ENCODE peak calls at places on chromosomes 12 and 14, in ten cellular contexts. E, P, Q, F, N, Y, O, D, J and S are unnamed samples.

GRCh38 chr14:95877633-95878032 is 1.0 kb downstream of the TUNAR start:
- DNase-seq in P (no peak), F (no peak), E (no peak), Q (no peak), Y (no peak), O (no peak), N (no peak), D (no peak), J (no peak), S (no peak)

GRCh38 chr14:101363880-101364391 is 197.4 kb upstream of the DIO3 start:
- DNase-seq in P (peak), F (no peak), Y (no peak), D (no peak), O (no peak), E (no peak), J (no peak), Q (no peak), N (no peak), S (no peak)

GRCh38 chr12:93737457-93738198 is 60.5 kb downstream of the CRADD start:
- DNase-seq in E (no peak), O (no peak), P (no peak), Y (no peak), F (no peak), Q (no peak), D (no peak), N (no peak), J (no peak), S (no peak)

GRCh38 chr14:31207287-31207745 is 277 bp downstream of the HECTD1 start:
- DNase-seq in J (no peak), D (no peak), N (no peak), Y (no peak), E (no peak), F (peak), O (peak), P (no peak), Q (no peak), S (no peak)

GRCh38 chr12:97229036-97229435 is 233.6 kb upstream of the RMST start:
- DNase-seq in E (no peak), N (no peak), O (no peak), P (no peak), D (no peak), F (no peak), J (no peak), Q (no peak), Y (no peak), S (no peak)

GRCh38 chr14:82045339-82045738 is 511.7 kb upstream of the SEL1L start:
- DNase-seq in F (no peak), J (no peak), O (no peak), P (no peak), Q (no peak), Y (no peak), D (no peak), N (no peak), E (no peak), S (no peak)

GRCh38 chr12:93990832-93991748 is 157.3 kb upstream of the PLXNC1 start:
- DNase-seq in N (peak), Q (peak), Y (no peak), P (peak), F (no peak), O (peak), J (peak), E (no peak), D (peak), S (no peak)

GRCh38 chr14:23562822-23563472 is 4.6 kb downstream of the AP1G2 start:
- DNase-seq in N (peak), F (no peak), P (no peak), D (no peak), Y (no peak), O (no peak), J (peak), E (peak), Q (peak), S (no peak)

GRCh38 chr12:113238309-113238708 is 17.0 kb downstream of the TPCN1 start:
- DNase-seq in O (no peak), D (no peak), N (no peak), Q (no peak), Y (no peak), J (peak), E (no peak), P (no peak), F (no peak), S (no peak)

GRCh38 chr14:69475194-69475818 is 9.2 kb upstream of the PLEKHD1 start:
- DNase-seq in Y (no peak), D (no peak), Q (no peak), O (no peak), P (no peak), F (no peak), E (no peak), N (no peak), J (no peak), S (no peak)

GRCh38 chr14:65255029-65255545 is 152.8 kb upstream of the MAX start:
- DNase-seq in F (no peak), J (no peak), Y (no peak), Q (no peak), O (no peak), N (no peak), E (no peak), P (no peak), D (no peak), S (no peak)

GRCh38 chr12:56079729-56080555 is at the start of gene ERBB3:
- DNase-seq in Y (no peak), P (peak), F (peak), D (peak), O (peak), J (peak), Q (peak), N (peak), E (peak), S (peak)

GRCh38 chr14:24990773-24991172 is 59.2 kb downstream of the STXBP6 start:
- DNase-seq in D (no peak), O (no peak), Q (no peak), E (no peak), F (no peak), N (no peak), Y (no peak), J (no peak), P (no peak), S (no peak)

GRCh38 chr14:60514378-60515243 is 5.7 kb downstream of the SIX6 start:
- DNase-seq in Q (no peak), J (peak), F (no peak), O (no peak), P (peak), E (no peak), N (peak), Y (no peak), D (no peak), S (peak)

GRCh38 chr14:91125271-91125661 is 11.4 kb downstream of the DGLUCY start:
- DNase-seq in D (no peak), Y (no peak), F (no peak), J (no peak), E (no peak), N (no peak), O (peak), Q (no peak), P (no peak), S (no peak)

GRCh38 chr14:79274641-79275366 is 936.5 kb downstream of the DIO2 start:
- DNase-seq in J (no peak), N (no peak), O (no peak), Y (no peak), P (no peak), F (no peak), Q (no peak), D (no peak), E (no peak), S (no peak)

GRCh38 chr14:101103321-101103901 is 199.9 kb upstream of the RTL1 start:
- DNase-seq in J (peak), N (no peak), O (no peak), E (no peak), F (no peak), Q (no peak), Y (no peak), D (no peak), P (no peak), S (peak)

GRCh38 chr12:68081561-68081960 is 78.0 kb downstream of the IFNG start:
- DNase-seq in F (no peak), N (no peak), E (no peak), D (no peak), J (no peak), Y (no peak), Q (no peak), P (no peak), O (no peak), S (no peak)

GRCh38 chr12:42237853-42238239 is 202 bp downstream of the YAF2 start:
- DNase-seq in E (no peak), O (no peak), F (no peak), P (no peak), J (no peak), Q (no peak), N (no peak), Y (no peak), D (no peak), S (no peak)

GRCh38 chr12:10771132-10771733 is 31.2 kb downstream of the TAS2R7 start:
- DNase-seq in F (no peak), N (no peak), Y (no peak), Q (no peak), D (no peak), E (peak), P (no peak), J (no peak), O (no peak), S (no peak)

GRCh38 chr14:26597136-26598080 is at the start of gene NOVA1:
- DNase-seq in Y (no peak), Q (peak), N (peak), O (peak), D (peak), E (no peak), F (peak), P (peak), J (peak), S (peak)

GRCh38 chr14:95685978-95686922 is at the start of gene TCL1B:
- DNase-seq in F (no peak), D (no peak), E (no peak), P (no peak), Q (no peak), O (no peak), J (peak), N (no peak), Y (no peak), S (no peak)

GRCh38 chr12:62799126-62799736 is 135.7 kb downstream of the PPM1H start:
- DNase-seq in E (peak), D (peak), N (peak), P (no peak), F (no peak), Q (peak), J (peak), Y (no peak), O (peak), S (no peak)

GRCh38 chr14:75435473-75435872 is 7.7 kb downstream of the JDP2 start:
- DNase-seq in E (no peak), P (no peak), Y (no peak), D (no peak), N (no peak), O (no peak), J (no peak), F (no peak), Q (no peak), S (no peak)

GRCh38 chr12:62627181-62627580 is 160.6 kb downstream of the MON2 start:
- DNase-seq in E (no peak), Y (no peak), O (no peak), P (no peak), N (peak), J (peak), F (no peak), D (no peak), Q (no peak), S (no peak)

GRCh38 chr14:60561845-60562746 is 53.1 kb downstream of the SIX6 start:
- DNase-seq in F (no peak), N (peak), J (peak), Q (peak), O (peak), D (peak), Y (no peak), P (peak), E (peak), S (no peak)

GRCh38 chr12:121955258-121956040 is 37.1 kb downstream of the CFAP251 start:
- DNase-seq in E (no peak), J (no peak), D (no peak), F (no peak), O (no peak), Q (no peak), N (no peak), P (no peak), Y (no peak), S (no peak)

GRCh38 chr14:94679941-94680340 is 67.8 kb downstream of the SERPINA3 start:
- DNase-seq in F (peak), Y (no peak), J (no peak), Q (no peak), O (no peak), N (peak), P (no peak), E (no peak), D (no peak), S (no peak)

GRCh38 chr14:71203306-71203705 is 296.0 kb downstream of the PCNX1 start:
- DNase-seq in Y (no peak), E (no peak), P (no peak), Q (no peak), N (no peak), O (no peak), F (no peak), D (no peak), J (no peak), S (no peak)

GRCh38 chr14:40133484-40133883 is 701.3 kb upstream of the FBXO33 start:
- DNase-seq in P (no peak), D (no peak), O (no peak), Y (no peak), F (no peak), E (no peak), Q (no peak), J (no peak), N (no peak), S (no peak)

GRCh38 chr14:61601923-61602732 is 93.2 kb upstream of the HIF1A start:
- DNase-seq in P (no peak), D (no peak), Q (no peak), O (no peak), Y (no peak), E (no peak), J (peak), F (no peak), N (peak), S (no peak)

GRCh38 chr14:68669101-68669500 is 123.8 kb downstream of the ZFP36L1 start:
- DNase-seq in E (no peak), N (peak), J (peak), F (no peak), Q (no peak), Y (no peak), P (no peak), O (no peak), D (no peak), S (no peak)

GRCh38 chr14:90093942-90094595 is 32.3 kb downstream of the KCNK13 start:
- DNase-seq in Q (no peak), D (no peak), F (no peak), E (no peak), Y (no peak), J (no peak), P (no peak), N (no peak), O (no peak), S (no peak)

GRCh38 chr12:75877588-75878381 is 153.8 kb downstream of the PHLDA1 start:
- DNase-seq in Y (no peak), O (no peak), N (peak), P (no peak), D (no peak), E (no peak), Q (no peak), J (no peak), F (no peak), S (no peak)

GRCh38 chr14:55129086-55129427 is at the start of gene LGALS3:
- DNase-seq in N (peak), P (peak), Y (no peak), Q (no peak), D (peak), F (peak), O (peak), E (no peak), J (peak), S (peak)

GRCh38 chr12:124420972-124421674 is 126.2 kb downstream of the RFLNA start:
- DNase-seq in Q (peak), P (no peak), J (no peak), D (no peak), F (no peak), O (peak), E (no peak), Y (no peak), N (no peak), S (no peak)
- H3K27ac ChIP-seq in Q (peak), P (peak), J (no peak), D (peak), F (peak), O (peak), E (no peak), Y (peak), N (peak), S (no peak)

GRCh38 chr12:59193476-59194050 is 273.3 kb upstream of the LRIG3 start:
- DNase-seq in D (no peak), E (no peak), F (no peak), Y (no peak), O (no peak), P (no peak), N (no peak), J (no peak), Q (no peak), S (no peak)

GRCh38 chr12:59191372-59191771 is 271.1 kb upstream of the LRIG3 start:
- DNase-seq in P (no peak), N (no peak), F (no peak), J (no peak), E (no peak), D (no peak), Q (no peak), O (no peak), Y (no peak), S (no peak)

GRCh38 chr12:59196989-59197388 is 276.7 kb upstream of the LRIG3 start:
- DNase-seq in O (no peak), E (no peak), P (no peak), J (no peak), N (no peak), D (no peak), Y (no peak), F (no peak), Q (no peak), S (no peak)

GRCh38 chr12:59194794-59195193 is 274.5 kb upstream of the LRIG3 start:
- DNase-seq in D (no peak), Y (no peak), N (peak), P (no peak), Q (no peak), F (no peak), O (no peak), E (no peak), J (peak), S (no peak)
- TF ChIP-seq CTCF in D (no peak), Y (no peak), N (peak), P (no peak), Q (no peak), F (no peak), O (no peak), E (no peak), J (peak), S (no peak)

DNA sequence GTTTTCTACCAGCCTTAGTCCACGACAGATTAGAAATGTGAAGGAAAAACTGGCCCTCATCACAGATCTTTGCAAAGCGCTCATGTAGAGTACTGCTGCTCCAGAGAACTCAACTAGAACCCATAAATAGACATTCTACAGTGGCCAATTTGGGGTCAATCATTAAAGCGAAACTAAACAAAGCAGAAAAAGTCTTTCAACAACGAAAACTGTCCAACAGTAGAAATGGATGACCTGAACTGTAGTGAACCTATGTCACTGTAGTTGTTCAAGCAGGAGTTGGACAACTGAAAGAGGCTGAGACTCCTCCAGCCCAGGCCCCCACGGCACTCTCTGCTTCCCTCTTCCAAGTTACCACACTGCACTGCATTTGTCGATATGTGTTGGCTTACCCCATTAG is 472.6 kb downstream of the BCAT1 start:
- DNase-seq in N (no peak), O (no peak), P (no peak), Q (no peak), E (no peak), Y (no peak), J (no peak), D (no peak), F (no peak), S (no peak)
- H3K4me3 ChIP-seq in N (no peak), O (no peak), P (no peak), Q (no peak), E (no peak), Y (no peak), J (no peak), D (no peak), F (no peak), S (no peak)

GRCh38 chr14:35047961-35048513 is 2.0 kb downstream of the FAM177A1 start:
- DNase-seq in D (no peak), O (no peak), F (no peak), E (no peak), N (no peak), Q (no peak), P (no peak), J (no peak), Y (no peak), S (no peak)

GRCh38 chr14:35050652-35051051 is 4.6 kb downstream of the FAM177A1 start:
- DNase-seq in N (no peak), O (peak), Q (no peak), J (no peak), D (peak), F (no peak), E (no peak), P (no peak), Y (no peak), S (no peak)

GRCh38 chr14:35052637-35053036 is 6.6 kb downstream of the FAM177A1 start:
- DNase-seq in E (no peak), O (no peak), D (no peak), N (no peak), J (no peak), Y (no peak), Q (no peak), P (no peak), F (no peak), S (no peak)

GRCh38 chr14:35046751-35047536 is 872 bp downstream of the FAM177A1 start:
- DNase-seq in F (peak), Q (no peak), E (no peak), J (no peak), Y (peak), N (no peak), D (peak), O (no peak), P (peak), S (peak)

DNA sequence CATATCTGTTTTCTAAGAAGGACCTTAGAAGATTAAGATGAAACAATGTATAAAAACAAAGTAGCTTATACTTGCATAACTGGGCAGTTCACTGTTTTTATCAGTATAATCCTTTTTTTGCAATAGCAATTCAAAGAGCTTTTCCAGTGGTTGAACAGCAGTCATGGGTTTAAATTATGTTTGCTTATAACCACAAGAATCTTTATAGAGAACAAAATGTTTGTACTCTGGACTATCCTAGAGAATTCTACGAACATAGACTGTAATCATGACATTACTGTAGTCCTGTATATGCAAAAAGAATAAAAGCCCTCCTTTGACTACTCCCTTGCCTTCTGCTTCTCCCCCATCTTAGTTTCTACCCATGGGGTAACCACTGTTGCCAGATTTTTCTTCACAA is 5.7 kb downstream of the FAM177A1 start:
- DNase-seq in P (no peak), E (no peak), N (no peak), O (no peak), D (no peak), F (no peak), J (no peak), Q (no peak), Y (no peak), S (no peak)
- H3K27ac ChIP-seq in P (no peak), E (no peak), N (no peak), O (no peak), D (no peak), F (no peak), J (no peak), Q (no peak), Y (no peak), S (no peak)

DNA sequence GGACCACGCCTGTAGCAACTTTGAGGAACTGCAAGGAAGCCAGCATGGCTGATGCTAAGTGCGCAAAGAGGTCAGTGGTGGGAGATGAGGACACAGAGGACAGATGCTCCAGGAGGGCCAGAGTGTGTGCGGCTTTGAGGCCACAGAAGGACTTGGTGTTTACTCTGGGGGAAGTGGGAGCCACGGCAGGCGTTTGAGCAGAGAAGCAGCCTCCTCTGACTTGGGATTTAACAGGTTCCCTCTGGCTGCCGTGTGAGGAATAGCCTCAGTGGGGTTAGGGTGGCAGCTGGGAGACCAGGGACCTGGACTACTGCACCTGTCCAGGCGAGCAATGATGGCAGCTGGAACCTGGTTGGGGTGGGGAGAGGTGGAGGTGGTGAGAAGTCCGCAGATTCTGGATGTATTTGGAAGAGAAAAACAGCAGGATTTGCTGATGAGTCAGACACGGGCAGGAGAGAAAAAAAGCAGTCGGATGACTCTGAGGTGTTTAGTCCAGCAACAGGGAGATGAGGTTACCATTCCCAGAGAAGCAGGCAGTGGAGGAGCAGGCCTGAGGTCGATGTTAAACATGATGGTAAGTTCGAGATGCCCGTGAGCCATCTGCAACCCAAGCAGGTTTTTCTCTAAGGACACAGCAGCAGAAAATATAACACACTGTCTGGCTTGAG is 143.5 kb downstream of the SCARB1 start:
- DNase-seq in E (no peak), F (no peak), D (no peak), O (no peak), P (no peak), Q (no peak), Y (no peak), J (no peak), N (peak), S (peak)
- TF ChIP-seq CTCF in E (peak), F (no peak), D (no peak), O (peak), P (peak), Q (peak), Y (peak), J (peak), N (peak), S (peak)